ENCODE peak calls at places on chromosome 10, in four cellular contexts. B, C, K and R are unnamed samples. For H3K9me3, the result is how much of the 10 kb centered on the place peaks cover.

GRCh38 chr10:30435068-30435422 is 1.1 kb downstream of the MAP3K8 start:
- DNase-seq in B (peak), C (peak), K (peak), R (peak)

GRCh38 chr10:97718659-97719142 is 5.2 kb downstream of the MARVELD1 start:
- DNase-seq in B (peak), C (peak), K (no peak), R (peak)

GRCh38 chr10:89032141-89032814 is 41.7 kb downstream of the FAS start:
- DNase-seq in B (no peak), C (peak), K (peak), R (no peak)

GRCh38 chr10:62681211-62681940 is 123.1 kb upstream of the ADO start:
- DNase-seq in B (peak), C (no peak), K (no peak), R (no peak)

GRCh38 chr10:546971-547590 is 142.4 kb downstream of the DIP2C start:
- DNase-seq in B (peak), C (no peak), K (peak), R (no peak)

GRCh38 chr10:34955391-34955790 is 134.8 kb downstream of the CUL2 start:
- DNase-seq in B (no peak), C (no peak), K (no peak), R (no peak)

GRCh38 chr10:103493362-103493871 is at the start of gene NEURL1:
- DNase-seq in B (peak), C (no peak), K (no peak), R (no peak)

GRCh38 chr10:2460846-2461245 is 606.5 kb upstream of the PFKP start:
- DNase-seq in B (no peak), C (no peak), K (no peak), R (no peak)

GRCh38 chr10:131577178-131577555 is 265.6 kb upstream of the TCERG1L start:
- DNase-seq in B (no peak), C (no peak), K (no peak), R (peak)

GRCh38 chr10:105597297-105597696 is 956.2 kb downstream of the SORCS3 start:
- DNase-seq in B (no peak), C (no peak), K (peak), R (no peak)

GRCh38 chr10:44195120-44196007 is 189.5 kb downstream of the CXCL12 start:
- DNase-seq in B (peak), C (peak), K (peak), R (peak)

GRCh38 chr10:35387768-35388167 is 51.5 kb downstream of the CCNY start:
- DNase-seq in B (no peak), C (no peak), K (peak), R (no peak)

GRCh38 chr10:90592903-90593302 is 264.9 kb downstream of the HTR7 start:
- DNase-seq in B (peak), C (peak), K (peak), R (no peak)

GRCh38 chr10:44978570-44979280 is at the start of gene DEPP1:
- DNase-seq in B (peak), C (peak), K (peak), R (peak)

GRCh38 chr10:104650072-104650471 is 9.0 kb downstream of the SORCS3 start:
- DNase-seq in B (peak), C (no peak), K (no peak), R (no peak)

GRCh38 chr10:86400705-86401587 is 34.4 kb upstream of the GRID1 start:
- DNase-seq in B (peak), C (peak), K (no peak), R (peak)

GRCh38 chr10:126062132-126063032 is 166.0 kb downstream of the FANK1 start:
- DNase-seq in B (peak), C (peak), K (peak), R (peak)

GRCh38 chr10:69218831-69219230 is 1.3 kb upstream of the HKDC1 start:
- DNase-seq in B (no peak), C (no peak), K (no peak), R (no peak)

GRCh38 chr10:68067029-68067428 is 8.1 kb downstream of the HERC4 start:
- DNase-seq in B (no peak), C (no peak), K (no peak), R (no peak)

GRCh38 chr10:11560076-11560709 is 51.3 kb downstream of the USP6NL start:
- DNase-seq in B (peak), C (no peak), K (peak), R (no peak)

GRCh38 chr10:123523833-123524232 is 142.3 kb upstream of the GPR26 start:
- DNase-seq in B (no peak), C (no peak), K (no peak), R (no peak)

GRCh38 chr10:123529146-123529760 is 136.9 kb upstream of the GPR26 start:
- DNase-seq in B (no peak), C (no peak), K (no peak), R (no peak)

GRCh38 chr10:123526356-123527079 is 139.6 kb upstream of the GPR26 start:
- DNase-seq in B (no peak), C (no peak), K (no peak), R (no peak)

GRCh38 chr10:123530166-123530870 is 135.8 kb upstream of the GPR26 start:
- DNase-seq in B (no peak), C (no peak), K (no peak), R (no peak)

DNA sequence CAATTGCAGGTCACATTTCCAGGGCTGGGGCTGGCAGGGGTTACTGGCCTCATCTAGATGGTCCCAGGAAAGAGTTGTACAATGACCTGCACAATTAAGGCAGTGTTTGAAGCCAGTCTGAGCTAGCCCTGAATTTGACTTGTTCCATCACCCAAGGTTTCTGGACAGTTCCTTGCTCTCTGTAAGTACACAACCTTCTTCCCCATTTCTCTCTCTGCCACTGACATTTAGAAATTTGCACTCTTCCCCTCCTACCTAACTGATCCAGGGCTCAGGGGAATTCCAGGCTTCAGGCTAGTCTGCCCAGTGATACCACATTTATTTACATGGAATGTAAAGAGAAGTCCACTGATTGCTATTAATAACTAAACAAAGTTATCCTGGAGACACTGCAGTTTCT is 139.0 kb upstream of the GPR26 start:
- DNase-seq in B (no peak), C (no peak), K (no peak), R (no peak)
- H3K9me3 ChIP-seq in B (under half), C (under half), K (under half), R (under half)

DNA sequence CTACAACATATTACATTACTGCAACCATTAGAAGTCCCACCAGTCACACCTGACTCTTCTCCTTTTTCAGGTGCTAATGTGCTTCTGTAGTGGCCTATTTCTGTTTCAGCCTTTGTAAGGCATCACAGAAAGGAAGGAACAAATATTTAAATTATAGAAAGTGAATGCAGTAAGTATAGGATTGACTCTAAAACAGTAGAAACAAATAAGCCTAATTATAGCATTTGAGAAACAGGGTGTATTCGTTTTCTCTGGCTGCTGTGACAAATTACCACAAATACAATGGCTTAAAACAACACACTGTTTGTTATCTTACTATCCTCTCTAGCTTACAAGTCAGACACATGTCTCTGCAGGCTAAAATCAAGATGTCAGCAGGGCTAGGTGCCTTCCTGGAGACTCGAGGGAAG is 69.4 kb downstream of the CCSER2 start:
- DNase-seq in B (no peak), C (no peak), K (no peak), R (no peak)
- H3K27ac ChIP-seq in B (no peak), C (no peak), K (no peak), R (no peak)

GRCh38 chr10:23198940-23199767 is 7.0 kb downstream of the PTF1A start:
- DNase-seq in B (no peak), C (peak), K (no peak), R (no peak)
- TF ChIP-seq CTCF in B (no peak), C (no peak), K (no peak), R (no peak)

GRCh38 chr10:133336131-133337078 is at the start of gene CALY:
- DNase-seq in B (no peak), C (peak), K (no peak), R (no peak)
- H3K9me3 ChIP-seq in B (under half), C (under half), K (under half), R (under half)

GRCh38 chr10:14382022-14382421 is 51.3 kb upstream of the FRMD4A start:
- DNase-seq in B (no peak), C (no peak), K (peak), R (no peak)
- H3K27ac ChIP-seq in B (no peak), C (no peak), K (no peak), R (no peak)

GRCh38 chr10:60846173-60846572 is 67.9 kb downstream of the CDK1 start:
- DNase-seq in B (no peak), C (no peak), K (peak), R (no peak)
- TF ChIP-seq CTCF in B (no peak), C (no peak), K (peak), R (no peak)

GRCh38 chr10:21989453-21990154 is 13.9 kb downstream of the DNAJC1 start:
- DNase-seq in B (peak), C (peak), K (peak), R (peak)

GRCh38 chr10:21990449-21990848 is 13.1 kb downstream of the DNAJC1 start:
- DNase-seq in B (no peak), C (no peak), K (no peak), R (no peak)

GRCh38 chr10:21995557-21995956 is 8.0 kb downstream of the DNAJC1 start:
- DNase-seq in B (no peak), C (no peak), K (peak), R (no peak)

GRCh38 chr10:21993360-21994001 is 10.0 kb downstream of the DNAJC1 start:
- DNase-seq in B (no peak), C (no peak), K (peak), R (no peak)

GRCh38 chr10:21991785-21992184 is 11.7 kb downstream of the DNAJC1 start:
- DNase-seq in B (no peak), C (no peak), K (no peak), R (no peak)
- H3K9me3 ChIP-seq in B (under half), C (under half), K (under half), R (under half)